ENCODE peak calls at places on chromosomes 16 and 17, in ten cellular contexts. One of them, this sample, is unnamed.

GRCh38 chr17:17080181-17080631 is 37.9 kb downstream of the MPRIP start:
- ATAC-seq in T-cell: no peak
- ATAC-seq in PC-3: peak; percentile 8
- ATAC-seq in upper lobe of right lung: peak; percentile 11
- ATAC-seq in SK-N-SH treated with all-trans-retinoic acid at 6 μM for 48 hours: no peak
- ATAC-seq in activated CD8-positive, alpha-beta T cell treated with anti-CD3 and anti-CD28 coated beads for 36 hours: no peak
- ATAC-seq in activated T-cell treated with anti-CD3 and anti-CD28 coated beads, Interleukin-2, amount 50 U/mL, for 4 hours: no peak
- ATAC-seq in activated T-helper 17 cell treated with anti-CD3 and anti-CD28 coated beads, Interleukin-2, amount 50 U/mL, for 72 hours: no peak
- ATAC-seq in lower lobe of right lung: no peak
- ATAC-seq in stimulated activated effector memory CD8-positive, alpha-beta T cell treated with anti-CD3 and anti-CD28 coated beads, Interleukin-12 subunit alpha, Interleukin-12 subunit beta, amount 100 ng/mL, for 72 hours: no peak
- ATAC-seq in this sample: no peak

GRCh38 chr16:51880776-51881175 is 666.2 kb downstream of the TOX3 start:
- ATAC-seq in lower lobe of right lung: no peak
- ATAC-seq in upper lobe of right lung: no peak
- ATAC-seq in PC-3: peak; percentile 53
- ATAC-seq in activated T-cell treated with anti-CD3 and anti-CD28 coated beads, Interleukin-2, amount 50 U/mL, for 4 hours: no peak
- ATAC-seq in T-cell: no peak
- ATAC-seq in activated CD8-positive, alpha-beta T cell treated with anti-CD3 and anti-CD28 coated beads for 36 hours: no peak
- ATAC-seq in stimulated activated effector memory CD8-positive, alpha-beta T cell treated with anti-CD3 and anti-CD28 coated beads, Interleukin-12 subunit alpha, Interleukin-12 subunit beta, amount 100 ng/mL, for 72 hours: no peak
- ATAC-seq in SK-N-SH treated with all-trans-retinoic acid at 6 μM for 48 hours: no peak
- ATAC-seq in activated T-helper 17 cell treated with anti-CD3 and anti-CD28 coated beads, Interleukin-2, amount 50 U/mL, for 72 hours: no peak
- ATAC-seq in this sample: no peak

GRCh38 chr17:51560398-51560797 is 300.1 kb downstream of the UTP18 start:
- ATAC-seq in lower lobe of right lung: no peak
- ATAC-seq in upper lobe of right lung: no peak
- ATAC-seq in activated T-helper 17 cell treated with anti-CD3 and anti-CD28 coated beads, Interleukin-2, amount 50 U/mL, for 72 hours: no peak
- ATAC-seq in PC-3: no peak
- ATAC-seq in SK-N-SH treated with all-trans-retinoic acid at 6 μM for 48 hours: no peak
- ATAC-seq in activated T-cell treated with anti-CD3 and anti-CD28 coated beads, Interleukin-2, amount 50 U/mL, for 4 hours: no peak
- ATAC-seq in stimulated activated effector memory CD8-positive, alpha-beta T cell treated with anti-CD3 and anti-CD28 coated beads, Interleukin-12 subunit alpha, Interleukin-12 subunit beta, amount 100 ng/mL, for 72 hours: no peak
- ATAC-seq in activated CD8-positive, alpha-beta T cell treated with anti-CD3 and anti-CD28 coated beads for 36 hours: no peak
- ATAC-seq in T-cell: no peak
- ATAC-seq in this sample: no peak

GRCh38 chr16:68100504-68100903 is 15.3 kb downstream of the NFATC3 start:
- ATAC-seq in SK-N-SH treated with all-trans-retinoic acid at 6 μM for 48 hours: no peak
- ATAC-seq in activated T-cell treated with anti-CD3 and anti-CD28 coated beads, Interleukin-2, amount 50 U/mL, for 4 hours: peak; percentile 35
- ATAC-seq in activated CD8-positive, alpha-beta T cell treated with anti-CD3 and anti-CD28 coated beads for 36 hours: peak; percentile 61
- ATAC-seq in T-cell: no peak
- ATAC-seq in stimulated activated effector memory CD8-positive, alpha-beta T cell treated with anti-CD3 and anti-CD28 coated beads, Interleukin-12 subunit alpha, Interleukin-12 subunit beta, amount 100 ng/mL, for 72 hours: peak; percentile 75
- ATAC-seq in activated T-helper 17 cell treated with anti-CD3 and anti-CD28 coated beads, Interleukin-2, amount 50 U/mL, for 72 hours: peak; percentile 55
- ATAC-seq in PC-3: no peak
- ATAC-seq in lower lobe of right lung: no peak
- ATAC-seq in upper lobe of right lung: no peak
- ATAC-seq in this sample: no peak

GRCh38 chr17:39376434-39376833 is 25.0 kb downstream of the FBXL20 start:
- ATAC-seq in activated CD8-positive, alpha-beta T cell treated with anti-CD3 and anti-CD28 coated beads for 36 hours: no peak
- ATAC-seq in activated T-helper 17 cell treated with anti-CD3 and anti-CD28 coated beads, Interleukin-2, amount 50 U/mL, for 72 hours: no peak
- ATAC-seq in upper lobe of right lung: no peak
- ATAC-seq in T-cell: no peak
- ATAC-seq in lower lobe of right lung: no peak
- ATAC-seq in stimulated activated effector memory CD8-positive, alpha-beta T cell treated with anti-CD3 and anti-CD28 coated beads, Interleukin-12 subunit alpha, Interleukin-12 subunit beta, amount 100 ng/mL, for 72 hours: no peak
- ATAC-seq in SK-N-SH treated with all-trans-retinoic acid at 6 μM for 48 hours: no peak
- ATAC-seq in activated T-cell treated with anti-CD3 and anti-CD28 coated beads, Interleukin-2, amount 50 U/mL, for 4 hours: no peak
- ATAC-seq in PC-3: no peak
- ATAC-seq in this sample: peak; percentile 72

GRCh38 chr16:57045694-57046381 is 46.5 kb upstream of the CPNE2 start:
- ATAC-seq in PC-3: peak; percentile 63
- ATAC-seq in upper lobe of right lung: peak; percentile 64
- ATAC-seq in lower lobe of right lung: peak; percentile 68
- ATAC-seq in activated CD8-positive, alpha-beta T cell treated with anti-CD3 and anti-CD28 coated beads for 36 hours: no peak
- ATAC-seq in stimulated activated effector memory CD8-positive, alpha-beta T cell treated with anti-CD3 and anti-CD28 coated beads, Interleukin-12 subunit alpha, Interleukin-12 subunit beta, amount 100 ng/mL, for 72 hours: no peak
- ATAC-seq in T-cell: no peak
- ATAC-seq in activated T-cell treated with anti-CD3 and anti-CD28 coated beads, Interleukin-2, amount 50 U/mL, for 4 hours: no peak
- ATAC-seq in SK-N-SH treated with all-trans-retinoic acid at 6 μM for 48 hours: peak; percentile 74
- ATAC-seq in activated T-helper 17 cell treated with anti-CD3 and anti-CD28 coated beads, Interleukin-2, amount 50 U/mL, for 72 hours: no peak
- ATAC-seq in this sample: peak; percentile 65

GRCh38 chr17:79949646-79950292 is 85.9 kb downstream of the TBC1D16 start:
- ATAC-seq in stimulated activated effector memory CD8-positive, alpha-beta T cell treated with anti-CD3 and anti-CD28 coated beads, Interleukin-12 subunit alpha, Interleukin-12 subunit beta, amount 100 ng/mL, for 72 hours: no peak
- ATAC-seq in activated CD8-positive, alpha-beta T cell treated with anti-CD3 and anti-CD28 coated beads for 36 hours: no peak
- ATAC-seq in upper lobe of right lung: no peak
- ATAC-seq in PC-3: no peak
- ATAC-seq in activated T-cell treated with anti-CD3 and anti-CD28 coated beads, Interleukin-2, amount 50 U/mL, for 4 hours: no peak
- ATAC-seq in SK-N-SH treated with all-trans-retinoic acid at 6 μM for 48 hours: no peak
- ATAC-seq in lower lobe of right lung: no peak
- ATAC-seq in activated T-helper 17 cell treated with anti-CD3 and anti-CD28 coated beads, Interleukin-2, amount 50 U/mL, for 72 hours: no peak
- ATAC-seq in T-cell: no peak
- ATAC-seq in this sample: no peak

GRCh38 chr17:17408236-17408794 is 68.5 kb upstream of the MED9 start:
- ATAC-seq in activated CD8-positive, alpha-beta T cell treated with anti-CD3 and anti-CD28 coated beads for 36 hours: peak; percentile 59
- ATAC-seq in T-cell: no peak
- ATAC-seq in PC-3: no peak
- ATAC-seq in lower lobe of right lung: no peak
- ATAC-seq in activated T-helper 17 cell treated with anti-CD3 and anti-CD28 coated beads, Interleukin-2, amount 50 U/mL, for 72 hours: peak; percentile 74
- ATAC-seq in upper lobe of right lung: no peak
- ATAC-seq in SK-N-SH treated with all-trans-retinoic acid at 6 μM for 48 hours: no peak
- ATAC-seq in stimulated activated effector memory CD8-positive, alpha-beta T cell treated with anti-CD3 and anti-CD28 coated beads, Interleukin-12 subunit alpha, Interleukin-12 subunit beta, amount 100 ng/mL, for 72 hours: peak; percentile 77
- ATAC-seq in activated T-cell treated with anti-CD3 and anti-CD28 coated beads, Interleukin-2, amount 50 U/mL, for 4 hours: no peak
- ATAC-seq in this sample: no peak

GRCh38 chr17:4666296-4666695 is 24.8 kb upstream of the ALOX15 start:
- ATAC-seq in activated CD8-positive, alpha-beta T cell treated with anti-CD3 and anti-CD28 coated beads for 36 hours: no peak
- ATAC-seq in PC-3: no peak
- ATAC-seq in T-cell: no peak
- ATAC-seq in activated T-cell treated with anti-CD3 and anti-CD28 coated beads, Interleukin-2, amount 50 U/mL, for 4 hours: no peak
- ATAC-seq in SK-N-SH treated with all-trans-retinoic acid at 6 μM for 48 hours: no peak
- ATAC-seq in upper lobe of right lung: no peak
- ATAC-seq in stimulated activated effector memory CD8-positive, alpha-beta T cell treated with anti-CD3 and anti-CD28 coated beads, Interleukin-12 subunit alpha, Interleukin-12 subunit beta, amount 100 ng/mL, for 72 hours: no peak
- ATAC-seq in lower lobe of right lung: no peak
- ATAC-seq in activated T-helper 17 cell treated with anti-CD3 and anti-CD28 coated beads, Interleukin-2, amount 50 U/mL, for 72 hours: no peak
- ATAC-seq in this sample: no peak

GRCh38 chr17:40038882-40039513 is 15.2 kb downstream of the MED24 start:
- ATAC-seq in PC-3: peak; percentile 55
- ATAC-seq in lower lobe of right lung: peak; percentile 93
- ATAC-seq in stimulated activated effector memory CD8-positive, alpha-beta T cell treated with anti-CD3 and anti-CD28 coated beads, Interleukin-12 subunit alpha, Interleukin-12 subunit beta, amount 100 ng/mL, for 72 hours: no peak
- ATAC-seq in SK-N-SH treated with all-trans-retinoic acid at 6 μM for 48 hours: peak; percentile 92
- ATAC-seq in T-cell: no peak
- ATAC-seq in activated T-cell treated with anti-CD3 and anti-CD28 coated beads, Interleukin-2, amount 50 U/mL, for 4 hours: no peak
- ATAC-seq in activated T-helper 17 cell treated with anti-CD3 and anti-CD28 coated beads, Interleukin-2, amount 50 U/mL, for 72 hours: no peak
- ATAC-seq in activated CD8-positive, alpha-beta T cell treated with anti-CD3 and anti-CD28 coated beads for 36 hours: no peak
- ATAC-seq in upper lobe of right lung: peak; percentile 91
- ATAC-seq in this sample: no peak

GRCh38 chr17:78647030-78647429 is 69.8 kb upstream of the DNAH17 start:
- ATAC-seq in lower lobe of right lung: peak; percentile 52
- ATAC-seq in PC-3: no peak
- ATAC-seq in activated CD8-positive, alpha-beta T cell treated with anti-CD3 and anti-CD28 coated beads for 36 hours: no peak
- ATAC-seq in activated T-cell treated with anti-CD3 and anti-CD28 coated beads, Interleukin-2, amount 50 U/mL, for 4 hours: no peak
- ATAC-seq in activated T-helper 17 cell treated with anti-CD3 and anti-CD28 coated beads, Interleukin-2, amount 50 U/mL, for 72 hours: no peak
- ATAC-seq in T-cell: no peak
- ATAC-seq in stimulated activated effector memory CD8-positive, alpha-beta T cell treated with anti-CD3 and anti-CD28 coated beads, Interleukin-12 subunit alpha, Interleukin-12 subunit beta, amount 100 ng/mL, for 72 hours: no peak
- ATAC-seq in upper lobe of right lung: peak; percentile 40
- ATAC-seq in SK-N-SH treated with all-trans-retinoic acid at 6 μM for 48 hours: no peak
- ATAC-seq in this sample: no peak

GRCh38 chr17:81891303-81891552 is 158 bp downstream of the ALYREF start:
- ATAC-seq in PC-3: no peak
- ATAC-seq in activated T-helper 17 cell treated with anti-CD3 and anti-CD28 coated beads, Interleukin-2, amount 50 U/mL, for 72 hours: peak; percentile 9
- ATAC-seq in SK-N-SH treated with all-trans-retinoic acid at 6 μM for 48 hours: no peak
- ATAC-seq in upper lobe of right lung: no peak
- ATAC-seq in stimulated activated effector memory CD8-positive, alpha-beta T cell treated with anti-CD3 and anti-CD28 coated beads, Interleukin-12 subunit alpha, Interleukin-12 subunit beta, amount 100 ng/mL, for 72 hours: peak; percentile 27
- ATAC-seq in T-cell: no peak
- ATAC-seq in activated T-cell treated with anti-CD3 and anti-CD28 coated beads, Interleukin-2, amount 50 U/mL, for 4 hours: peak; percentile 15
- ATAC-seq in activated CD8-positive, alpha-beta T cell treated with anti-CD3 and anti-CD28 coated beads for 36 hours: no peak
- ATAC-seq in lower lobe of right lung: no peak
- ATAC-seq in this sample: peak; percentile 28

GRCh38 chr17:69246726-69247375 is 18.2 kb upstream of the ABCA10 start:
- ATAC-seq in activated CD8-positive, alpha-beta T cell treated with anti-CD3 and anti-CD28 coated beads for 36 hours: peak; percentile 42
- ATAC-seq in activated T-cell treated with anti-CD3 and anti-CD28 coated beads, Interleukin-2, amount 50 U/mL, for 4 hours: no peak
- ATAC-seq in lower lobe of right lung: no peak
- ATAC-seq in activated T-helper 17 cell treated with anti-CD3 and anti-CD28 coated beads, Interleukin-2, amount 50 U/mL, for 72 hours: no peak
- ATAC-seq in PC-3: peak; percentile 70
- ATAC-seq in SK-N-SH treated with all-trans-retinoic acid at 6 μM for 48 hours: peak; percentile 89
- ATAC-seq in T-cell: no peak
- ATAC-seq in upper lobe of right lung: peak; percentile 47
- ATAC-seq in stimulated activated effector memory CD8-positive, alpha-beta T cell treated with anti-CD3 and anti-CD28 coated beads, Interleukin-12 subunit alpha, Interleukin-12 subunit beta, amount 100 ng/mL, for 72 hours: no peak
- ATAC-seq in this sample: no peak

GRCh38 chr16:56558024-56558747 is 6.7 kb upstream of the MT4 start:
- ATAC-seq in activated T-helper 17 cell treated with anti-CD3 and anti-CD28 coated beads, Interleukin-2, amount 50 U/mL, for 72 hours: no peak
- ATAC-seq in upper lobe of right lung: no peak
- ATAC-seq in stimulated activated effector memory CD8-positive, alpha-beta T cell treated with anti-CD3 and anti-CD28 coated beads, Interleukin-12 subunit alpha, Interleukin-12 subunit beta, amount 100 ng/mL, for 72 hours: peak; percentile 31
- ATAC-seq in PC-3: peak; percentile 92
- ATAC-seq in activated CD8-positive, alpha-beta T cell treated with anti-CD3 and anti-CD28 coated beads for 36 hours: no peak
- ATAC-seq in SK-N-SH treated with all-trans-retinoic acid at 6 μM for 48 hours: peak; percentile 94
- ATAC-seq in T-cell: no peak
- ATAC-seq in lower lobe of right lung: no peak
- ATAC-seq in activated T-cell treated with anti-CD3 and anti-CD28 coated beads, Interleukin-2, amount 50 U/mL, for 4 hours: no peak
- ATAC-seq in this sample: no peak

GRCh38 chr16:3608069-3608468 is 3.3 kb downstream of the SLX4 start:
- ATAC-seq in activated CD8-positive, alpha-beta T cell treated with anti-CD3 and anti-CD28 coated beads for 36 hours: no peak
- ATAC-seq in stimulated activated effector memory CD8-positive, alpha-beta T cell treated with anti-CD3 and anti-CD28 coated beads, Interleukin-12 subunit alpha, Interleukin-12 subunit beta, amount 100 ng/mL, for 72 hours: no peak
- ATAC-seq in PC-3: no peak
- ATAC-seq in lower lobe of right lung: no peak
- ATAC-seq in activated T-helper 17 cell treated with anti-CD3 and anti-CD28 coated beads, Interleukin-2, amount 50 U/mL, for 72 hours: no peak
- ATAC-seq in T-cell: no peak
- ATAC-seq in SK-N-SH treated with all-trans-retinoic acid at 6 μM for 48 hours: no peak
- ATAC-seq in upper lobe of right lung: no peak
- ATAC-seq in activated T-cell treated with anti-CD3 and anti-CD28 coated beads, Interleukin-2, amount 50 U/mL, for 4 hours: no peak
- ATAC-seq in this sample: no peak

GRCh38 chr17:40307001-40307690 is 1.8 kb upstream of the RARA start:
- ATAC-seq in activated CD8-positive, alpha-beta T cell treated with anti-CD3 and anti-CD28 coated beads for 36 hours: peak; percentile 29
- ATAC-seq in SK-N-SH treated with all-trans-retinoic acid at 6 μM for 48 hours: peak; percentile 50
- ATAC-seq in activated T-helper 17 cell treated with anti-CD3 and anti-CD28 coated beads, Interleukin-2, amount 50 U/mL, for 72 hours: peak; percentile 53
- ATAC-seq in activated T-cell treated with anti-CD3 and anti-CD28 coated beads, Interleukin-2, amount 50 U/mL, for 4 hours: peak; percentile 19
- ATAC-seq in upper lobe of right lung: no peak
- ATAC-seq in stimulated activated effector memory CD8-positive, alpha-beta T cell treated with anti-CD3 and anti-CD28 coated beads, Interleukin-12 subunit alpha, Interleukin-12 subunit beta, amount 100 ng/mL, for 72 hours: peak; percentile 20
- ATAC-seq in PC-3: no peak
- ATAC-seq in T-cell: peak; percentile 48
- ATAC-seq in lower lobe of right lung: no peak
- ATAC-seq in this sample: no peak

GRCh38 chr17:1998426-1998784 is 26.7 kb downstream of the RTN4RL1 start:
- ATAC-seq in activated T-cell treated with anti-CD3 and anti-CD28 coated beads, Interleukin-2, amount 50 U/mL, for 4 hours: peak; percentile 49
- ATAC-seq in stimulated activated effector memory CD8-positive, alpha-beta T cell treated with anti-CD3 and anti-CD28 coated beads, Interleukin-12 subunit alpha, Interleukin-12 subunit beta, amount 100 ng/mL, for 72 hours: peak; percentile 8
- ATAC-seq in T-cell: peak; percentile 32
- ATAC-seq in activated T-helper 17 cell treated with anti-CD3 and anti-CD28 coated beads, Interleukin-2, amount 50 U/mL, for 72 hours: no peak
- ATAC-seq in SK-N-SH treated with all-trans-retinoic acid at 6 μM for 48 hours: no peak
- ATAC-seq in activated CD8-positive, alpha-beta T cell treated with anti-CD3 and anti-CD28 coated beads for 36 hours: peak; percentile 51
- ATAC-seq in upper lobe of right lung: peak; percentile 33
- ATAC-seq in lower lobe of right lung: peak; percentile 35
- ATAC-seq in PC-3: peak; percentile 16
- ATAC-seq in this sample: no peak

GRCh38 chr17:83133302-83134121 is 54.1 kb downstream of the METRNL start:
- ATAC-seq in activated T-cell treated with anti-CD3 and anti-CD28 coated beads, Interleukin-2, amount 50 U/mL, for 4 hours: no peak
- ATAC-seq in upper lobe of right lung: no peak
- ATAC-seq in PC-3: no peak
- ATAC-seq in activated CD8-positive, alpha-beta T cell treated with anti-CD3 and anti-CD28 coated beads for 36 hours: no peak
- ATAC-seq in lower lobe of right lung: no peak
- ATAC-seq in activated T-helper 17 cell treated with anti-CD3 and anti-CD28 coated beads, Interleukin-2, amount 50 U/mL, for 72 hours: no peak
- ATAC-seq in T-cell: no peak
- ATAC-seq in SK-N-SH treated with all-trans-retinoic acid at 6 μM for 48 hours: peak; percentile 59
- ATAC-seq in stimulated activated effector memory CD8-positive, alpha-beta T cell treated with anti-CD3 and anti-CD28 coated beads, Interleukin-12 subunit alpha, Interleukin-12 subunit beta, amount 100 ng/mL, for 72 hours: no peak
- ATAC-seq in this sample: no peak

GRCh38 chr17:51166198-51166986 is at the start of gene NME2:
- ATAC-seq in activated T-cell treated with anti-CD3 and anti-CD28 coated beads, Interleukin-2, amount 50 U/mL, for 4 hours: peak; percentile 77
- ATAC-seq in lower lobe of right lung: peak; percentile 98
- ATAC-seq in SK-N-SH treated with all-trans-retinoic acid at 6 μM for 48 hours: peak; percentile 94
- ATAC-seq in activated CD8-positive, alpha-beta T cell treated with anti-CD3 and anti-CD28 coated beads for 36 hours: peak; percentile 86
- ATAC-seq in activated T-helper 17 cell treated with anti-CD3 and anti-CD28 coated beads, Interleukin-2, amount 50 U/mL, for 72 hours: peak; percentile 87
- ATAC-seq in T-cell: peak; percentile 78
- ATAC-seq in PC-3: peak; percentile 91
- ATAC-seq in upper lobe of right lung: peak; percentile 97
- ATAC-seq in stimulated activated effector memory CD8-positive, alpha-beta T cell treated with anti-CD3 and anti-CD28 coated beads, Interleukin-12 subunit alpha, Interleukin-12 subunit beta, amount 100 ng/mL, for 72 hours: peak; percentile 89
- ATAC-seq in this sample: peak; percentile 96

GRCh38 chr17:68576811-68577551 is 24.2 kb downstream of the FAM20A start:
- ATAC-seq in SK-N-SH treated with all-trans-retinoic acid at 6 μM for 48 hours: no peak
- ATAC-seq in activated T-cell treated with anti-CD3 and anti-CD28 coated beads, Interleukin-2, amount 50 U/mL, for 4 hours: no peak
- ATAC-seq in stimulated activated effector memory CD8-positive, alpha-beta T cell treated with anti-CD3 and anti-CD28 coated beads, Interleukin-12 subunit alpha, Interleukin-12 subunit beta, amount 100 ng/mL, for 72 hours: no peak
- ATAC-seq in activated T-helper 17 cell treated with anti-CD3 and anti-CD28 coated beads, Interleukin-2, amount 50 U/mL, for 72 hours: no peak
- ATAC-seq in lower lobe of right lung: no peak
- ATAC-seq in activated CD8-positive, alpha-beta T cell treated with anti-CD3 and anti-CD28 coated beads for 36 hours: no peak
- ATAC-seq in upper lobe of right lung: no peak
- ATAC-seq in T-cell: no peak
- ATAC-seq in PC-3: no peak
- ATAC-seq in this sample: no peak

GRCh38 chr17:39938140-39938869 is 10.8 kb downstream of the LRRC3C start:
- ATAC-seq in upper lobe of right lung: no peak
- ATAC-seq in activated T-cell treated with anti-CD3 and anti-CD28 coated beads, Interleukin-2, amount 50 U/mL, for 4 hours: no peak
- ATAC-seq in T-cell: no peak
- ATAC-seq in activated CD8-positive, alpha-beta T cell treated with anti-CD3 and anti-CD28 coated beads for 36 hours: no peak
- ATAC-seq in SK-N-SH treated with all-trans-retinoic acid at 6 μM for 48 hours: no peak
- ATAC-seq in stimulated activated effector memory CD8-positive, alpha-beta T cell treated with anti-CD3 and anti-CD28 coated beads, Interleukin-12 subunit alpha, Interleukin-12 subunit beta, amount 100 ng/mL, for 72 hours: peak; percentile 9
- ATAC-seq in PC-3: no peak
- ATAC-seq in activated T-helper 17 cell treated with anti-CD3 and anti-CD28 coated beads, Interleukin-2, amount 50 U/mL, for 72 hours: no peak
- ATAC-seq in lower lobe of right lung: no peak
- ATAC-seq in this sample: peak; percentile 77

GRCh38 chr16:11326084-11326736 is 19.0 kb upstream of the RMI2 start:
- ATAC-seq in activated T-helper 17 cell treated with anti-CD3 and anti-CD28 coated beads, Interleukin-2, amount 50 U/mL, for 72 hours: peak; percentile 2
- ATAC-seq in activated T-cell treated with anti-CD3 and anti-CD28 coated beads, Interleukin-2, amount 50 U/mL, for 4 hours: no peak
- ATAC-seq in stimulated activated effector memory CD8-positive, alpha-beta T cell treated with anti-CD3 and anti-CD28 coated beads, Interleukin-12 subunit alpha, Interleukin-12 subunit beta, amount 100 ng/mL, for 72 hours: peak; percentile 2
- ATAC-seq in PC-3: no peak
- ATAC-seq in T-cell: no peak
- ATAC-seq in activated CD8-positive, alpha-beta T cell treated with anti-CD3 and anti-CD28 coated beads for 36 hours: peak; percentile 7
- ATAC-seq in upper lobe of right lung: peak; percentile 45
- ATAC-seq in SK-N-SH treated with all-trans-retinoic acid at 6 μM for 48 hours: no peak
- ATAC-seq in lower lobe of right lung: peak; percentile 40
- ATAC-seq in this sample: no peak

GRCh38 chr17:10062757-10063385 is 135.5 kb downstream of the GAS7 start:
- ATAC-seq in SK-N-SH treated with all-trans-retinoic acid at 6 μM for 48 hours: no peak
- ATAC-seq in lower lobe of right lung: peak; percentile 48
- ATAC-seq in activated T-helper 17 cell treated with anti-CD3 and anti-CD28 coated beads, Interleukin-2, amount 50 U/mL, for 72 hours: no peak
- ATAC-seq in T-cell: no peak
- ATAC-seq in stimulated activated effector memory CD8-positive, alpha-beta T cell treated with anti-CD3 and anti-CD28 coated beads, Interleukin-12 subunit alpha, Interleukin-12 subunit beta, amount 100 ng/mL, for 72 hours: peak; percentile 73
- ATAC-seq in activated T-cell treated with anti-CD3 and anti-CD28 coated beads, Interleukin-2, amount 50 U/mL, for 4 hours: peak; percentile 25
- ATAC-seq in upper lobe of right lung: peak; percentile 55
- ATAC-seq in activated CD8-positive, alpha-beta T cell treated with anti-CD3 and anti-CD28 coated beads for 36 hours: peak; percentile 57
- ATAC-seq in PC-3: no peak
- ATAC-seq in this sample: peak; percentile 65

GRCh38 chr17:44269118-44269794 is 1.3 kb upstream of the SLC4A1 start:
- ATAC-seq in T-cell: no peak
- ATAC-seq in activated T-cell treated with anti-CD3 and anti-CD28 coated beads, Interleukin-2, amount 50 U/mL, for 4 hours: no peak
- ATAC-seq in lower lobe of right lung: no peak
- ATAC-seq in PC-3: peak; percentile 16
- ATAC-seq in activated CD8-positive, alpha-beta T cell treated with anti-CD3 and anti-CD28 coated beads for 36 hours: no peak
- ATAC-seq in activated T-helper 17 cell treated with anti-CD3 and anti-CD28 coated beads, Interleukin-2, amount 50 U/mL, for 72 hours: no peak
- ATAC-seq in upper lobe of right lung: no peak
- ATAC-seq in stimulated activated effector memory CD8-positive, alpha-beta T cell treated with anti-CD3 and anti-CD28 coated beads, Interleukin-12 subunit alpha, Interleukin-12 subunit beta, amount 100 ng/mL, for 72 hours: no peak
- ATAC-seq in SK-N-SH treated with all-trans-retinoic acid at 6 μM for 48 hours: no peak
- ATAC-seq in this sample: no peak

GRCh38 chr16:78392585-78393195 is 293.2 kb downstream of the WWOX start:
- ATAC-seq in activated T-cell treated with anti-CD3 and anti-CD28 coated beads, Interleukin-2, amount 50 U/mL, for 4 hours: no peak
- ATAC-seq in SK-N-SH treated with all-trans-retinoic acid at 6 μM for 48 hours: no peak
- ATAC-seq in upper lobe of right lung: peak; percentile 36
- ATAC-seq in T-cell: no peak
- ATAC-seq in activated CD8-positive, alpha-beta T cell treated with anti-CD3 and anti-CD28 coated beads for 36 hours: no peak
- ATAC-seq in lower lobe of right lung: no peak
- ATAC-seq in PC-3: no peak
- ATAC-seq in activated T-helper 17 cell treated with anti-CD3 and anti-CD28 coated beads, Interleukin-2, amount 50 U/mL, for 72 hours: no peak
- ATAC-seq in stimulated activated effector memory CD8-positive, alpha-beta T cell treated with anti-CD3 and anti-CD28 coated beads, Interleukin-12 subunit alpha, Interleukin-12 subunit beta, amount 100 ng/mL, for 72 hours: no peak
- ATAC-seq in this sample: no peak

GRCh38 chr17:80523054-80523744 is 21.4 kb upstream of the RPTOR start:
- ATAC-seq in activated T-cell treated with anti-CD3 and anti-CD28 coated beads, Interleukin-2, amount 50 U/mL, for 4 hours: no peak
- ATAC-seq in lower lobe of right lung: no peak
- ATAC-seq in activated CD8-positive, alpha-beta T cell treated with anti-CD3 and anti-CD28 coated beads for 36 hours: no peak
- ATAC-seq in upper lobe of right lung: no peak
- ATAC-seq in T-cell: no peak
- ATAC-seq in PC-3: no peak
- ATAC-seq in activated T-helper 17 cell treated with anti-CD3 and anti-CD28 coated beads, Interleukin-2, amount 50 U/mL, for 72 hours: no peak
- ATAC-seq in SK-N-SH treated with all-trans-retinoic acid at 6 μM for 48 hours: no peak
- ATAC-seq in stimulated activated effector memory CD8-positive, alpha-beta T cell treated with anti-CD3 and anti-CD28 coated beads, Interleukin-12 subunit alpha, Interleukin-12 subunit beta, amount 100 ng/mL, for 72 hours: no peak
- ATAC-seq in this sample: no peak

GRCh38 chr16:46629331-46629843 is 8.2 kb upstream of the SHCBP1 start:
- ATAC-seq in activated T-helper 17 cell treated with anti-CD3 and anti-CD28 coated beads, Interleukin-2, amount 50 U/mL, for 72 hours: no peak
- ATAC-seq in PC-3: peak; percentile 77
- ATAC-seq in activated T-cell treated with anti-CD3 and anti-CD28 coated beads, Interleukin-2, amount 50 U/mL, for 4 hours: no peak
- ATAC-seq in upper lobe of right lung: no peak
- ATAC-seq in T-cell: no peak
- ATAC-seq in stimulated activated effector memory CD8-positive, alpha-beta T cell treated with anti-CD3 and anti-CD28 coated beads, Interleukin-12 subunit alpha, Interleukin-12 subunit beta, amount 100 ng/mL, for 72 hours: no peak
- ATAC-seq in activated CD8-positive, alpha-beta T cell treated with anti-CD3 and anti-CD28 coated beads for 36 hours: no peak
- ATAC-seq in lower lobe of right lung: no peak
- ATAC-seq in SK-N-SH treated with all-trans-retinoic acid at 6 μM for 48 hours: peak; percentile 82
- ATAC-seq in this sample: no peak

GRCh38 chr16:21247376-21247775 is 13.9 kb downstream of the ANKS4B start:
- ATAC-seq in T-cell: no peak
- ATAC-seq in activated CD8-positive, alpha-beta T cell treated with anti-CD3 and anti-CD28 coated beads for 36 hours: no peak
- ATAC-seq in activated T-cell treated with anti-CD3 and anti-CD28 coated beads, Interleukin-2, amount 50 U/mL, for 4 hours: no peak
- ATAC-seq in activated T-helper 17 cell treated with anti-CD3 and anti-CD28 coated beads, Interleukin-2, amount 50 U/mL, for 72 hours: no peak
- ATAC-seq in SK-N-SH treated with all-trans-retinoic acid at 6 μM for 48 hours: no peak
- ATAC-seq in lower lobe of right lung: no peak
- ATAC-seq in PC-3: no peak
- ATAC-seq in upper lobe of right lung: no peak
- ATAC-seq in stimulated activated effector memory CD8-positive, alpha-beta T cell treated with anti-CD3 and anti-CD28 coated beads, Interleukin-12 subunit alpha, Interleukin-12 subunit beta, amount 100 ng/mL, for 72 hours: no peak
- ATAC-seq in this sample: no peak

This sample was measured in stimulated activated memory B cell treated with anti-CD40 and anti-IgM and Interleukin-4, amounts not matched to agents 10 μg/mL and 1 μg/mL and 100 μg/mL, for 72 hours.